ENCODE peak calls at places on chromosome X, in eight cellular contexts. V is Panc1, Y is dorsolateral prefrontal cortex, D is MM.1S, W is uterus, Z is A549, M is HCT116, R is mammary epithelial cell. U is an unnamed sample.

GRCh38 chrX:139738581-139738980 is 30.6 kb upstream of the MCF2 start:
- DNase-seq in V (no peak), Y (no peak), D (peak; percentile 53), W (no peak), Z (no peak), M (no peak), R (peak; percentile 72), U (no peak)

GRCh38 chrX:71143508-71143907 is 1.1 kb upstream of the NLGN3 start:
- DNase-seq in V (no peak), Y (no peak), D (no peak), W (peak; percentile 54), Z (no peak), M (no peak), R (no peak), U (no peak)

GRCh38 chrX:14080031-14080430 is 50.3 kb upstream of the GEMIN8 start:
- DNase-seq in V (no peak), Y (no peak), D (no peak), W (no peak), Z (no peak), M (no peak), R (peak; percentile 12), U (no peak)

GRCh38 chrX:118726887-118727685 is at the start of gene IL13RA1:
- DNase-seq in V (peak; percentile 74), Y (peak; percentile 43), D (peak; percentile 55), W (peak; percentile 80), Z (peak; percentile 74), M (peak; percentile 60), R (peak; percentile 84), U (peak; percentile 78)

GRCh38 chrX:6262959-6263358 is 34.3 kb upstream of the NLGN4X start:
- DNase-seq in V (no peak), Y (no peak), D (no peak), W (no peak), Z (no peak), M (no peak), R (no peak), U (no peak)

GRCh38 chrX:40021647-40022046 is 76.1 kb downstream of the BCOR start:
- DNase-seq in V (no peak), Y (no peak), D (no peak), W (no peak), Z (no peak), M (no peak), R (no peak), U (no peak)

GRCh38 chrX:84118315-84118714 is 69.7 kb downstream of the RPS6KA6 start:
- DNase-seq in V (no peak), Y (no peak), D (no peak), W (no peak), Z (no peak), M (no peak), R (no peak), U (peak; percentile 0)

GRCh38 chrX:150546711-150547153 is 21.7 kb upstream of the MTM1 start:
- DNase-seq in V (no peak), Y (no peak), D (no peak), W (no peak), Z (no peak), M (no peak), R (no peak), U (no peak)

GRCh38 chrX:29397506-29397905 is 810.3 kb downstream of the IL1RAPL1 start:
- DNase-seq in V (no peak), Y (no peak), D (no peak), W (no peak), Z (no peak), M (no peak), R (no peak), U (no peak)

GRCh38 chrX:44962944-44963343 is 90.0 kb downstream of the KDM6A start:
- DNase-seq in V (no peak), Y (no peak), D (no peak), W (no peak), Z (no peak), M (no peak), R (no peak), U (no peak)

GRCh38 chrX:13110427-13111324 is 66.3 kb upstream of the FAM9C start:
- DNase-seq in V (no peak), Y (no peak), D (no peak), W (peak; percentile 74), Z (peak; percentile 62), M (peak; percentile 33), R (peak; percentile 97), U (peak; percentile 44)

GRCh38 chrX:120120223-120120622 is 4.5 kb upstream of the RHOXF1 start:
- DNase-seq in V (no peak), Y (no peak), D (no peak), W (no peak), Z (no peak), M (no peak), R (no peak), U (no peak)

GRCh38 chrX:11382935-11383334 is 89.7 kb downstream of the AMELX start:
- DNase-seq in V (no peak), Y (no peak), D (no peak), W (no peak), Z (no peak), M (no peak), R (no peak), U (no peak)

GRCh38 chrX:11380187-11380586 is 87.0 kb downstream of the AMELX start:
- DNase-seq in V (no peak), Y (no peak), D (no peak), W (no peak), Z (no peak), M (no peak), R (no peak), U (no peak)

GRCh38 chrX:11381464-11381863 is 88.3 kb downstream of the AMELX start:
- DNase-seq in V (peak; percentile 10), Y (no peak), D (peak; percentile 40), W (no peak), Z (peak; percentile 5), M (peak; percentile 24), R (peak; percentile 38), U (peak; percentile 17)

GRCh38 chrX:11386812-11387211 is 93.6 kb downstream of the AMELX start:
- DNase-seq in V (no peak), Y (no peak), D (no peak), W (no peak), Z (no peak), M (no peak), R (no peak), U (no peak)

GRCh38 chrX:11386001-11386523 is 92.8 kb downstream of the AMELX start:
- DNase-seq in V (no peak), Y (no peak), D (no peak), W (peak; percentile 39), Z (no peak), M (no peak), R (no peak), U (peak; percentile 1)
- H3K27ac ChIP-seq in V (no peak overlapping the region), Y (no peak overlapping the region), D (no peak overlapping the region), W (peak overlapping the region; percentile 68), Z (no peak overlapping the region), M (no peak overlapping the region), R (no peak overlapping the region), U (peak overlapping the region; percentile 59)

GRCh38 chrX:104370089-104370488 is 115.4 kb upstream of the ESX1 start:
- DNase-seq in V (no peak), Y (no peak), D (no peak), W (no peak), Z (peak; percentile 5), M (peak; percentile 26), R (peak; percentile 63), U (peak; percentile 36)
- TF ChIP-seq CTCF in V (peak; percentile 21), Y (no peak), D (no peak), W (no peak), Z (no peak), M (peak; percentile 38), R (peak; percentile 37), U (no peak)

GRCh38 chrX:10618911-10619310 is 1.5 kb downstream of the MID1 start:
- DNase-seq in V (no peak), Y (no peak), D (no peak), W (no peak), Z (no peak), M (no peak), R (no peak), U (no peak)
- H3K27ac ChIP-seq in V (peak overlapping the region; percentile 84), Y (no peak overlapping the region), D (no peak overlapping the region), W (peak overlapping the region; percentile 80), Z (peak overlapping the region; percentile 95), M (peak overlapping the region; percentile 85), R (peak overlapping the region; percentile 76), U (peak overlapping the region; percentile 70)

GRCh38 chrX:127459784-127460183 is 592.4 kb downstream of the ACTRT1 start:
- DNase-seq in V (no peak), Y (no peak), D (no peak), W (no peak), Z (no peak), M (no peak), R (no peak), U (peak; percentile 0)
- TF ChIP-seq CTCF in V (peak; percentile 19), Y (no peak), D (no peak), W (no peak), Z (no peak), M (no peak), R (no peak), U (no peak)

DNA sequence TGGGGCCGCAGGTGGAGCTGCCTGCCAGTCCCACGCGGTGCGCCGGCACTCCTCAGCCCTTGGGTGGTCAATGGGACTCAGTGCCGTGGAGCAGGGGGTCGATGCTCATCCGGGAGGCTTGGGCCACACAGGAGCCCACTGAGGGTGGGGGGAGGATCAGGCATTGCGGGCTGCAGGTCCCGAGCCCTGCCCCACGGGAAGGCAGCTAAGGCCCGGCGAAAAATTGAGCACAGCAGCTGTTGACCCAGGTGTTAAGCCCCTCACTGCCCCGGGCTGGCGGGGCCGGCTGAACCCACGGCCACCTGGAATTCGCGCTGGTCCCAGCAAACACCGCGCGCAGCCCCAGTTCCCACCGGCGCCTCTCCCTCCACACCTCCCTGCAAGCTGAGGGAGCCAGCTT is 26.1 kb downstream of the VCX2 start:
- DNase-seq in V (no peak), Y (no peak), D (no peak), W (no peak), Z (no peak), M (no peak), R (no peak), U (no peak)
- H3K27ac ChIP-seq in V (no peak overlapping the region), Y (no peak overlapping the region), D (no peak overlapping the region), W (no peak overlapping the region), Z (no peak overlapping the region), M (no peak overlapping the region), R (no peak overlapping the region), U (no peak overlapping the region)

GRCh38 chrX:111823068-111823467 is 52.9 kb upstream of the TRPC5OS start:
- DNase-seq in V (peak; percentile 1), Y (no peak), D (no peak), W (no peak), Z (peak; percentile 9), M (no peak), R (no peak), U (no peak)
- TF ChIP-seq CTCF in V (peak; percentile 56), Y (peak; percentile 29), D (peak; percentile 21), W (no peak), Z (no peak), M (peak; percentile 53), R (peak; percentile 22), U (no peak)

DNA sequence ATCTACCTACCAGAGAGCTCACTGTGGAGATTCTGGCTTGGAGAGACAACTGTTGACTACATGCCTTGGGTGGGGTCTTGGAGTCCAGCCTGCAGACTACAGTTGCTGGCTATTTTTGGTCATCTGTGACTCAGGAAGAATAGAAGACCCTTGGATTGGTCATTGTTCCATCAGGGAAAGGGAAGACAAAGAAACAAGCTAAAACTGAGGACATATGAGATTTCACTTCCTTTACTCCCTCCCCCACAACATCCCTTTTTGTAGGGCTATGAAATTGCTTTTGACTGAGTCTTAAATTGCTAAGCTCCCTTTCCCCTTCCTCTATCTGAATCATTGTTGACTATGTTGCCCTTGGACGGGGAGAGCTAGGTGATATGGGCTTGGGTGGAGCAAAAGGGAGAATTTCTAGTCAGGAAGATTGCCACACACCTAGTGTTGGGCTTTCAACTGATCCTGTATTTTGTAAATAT is 11.7 kb downstream of the MSN start:
- DNase-seq in V (peak; percentile 63), Y (no peak), D (no peak), W (no peak), Z (no peak), M (no peak), R (peak; percentile 77), U (peak; percentile 55)
- H3K27ac ChIP-seq in V (no peak overlapping the region), Y (no peak overlapping the region), D (no peak overlapping the region), W (peak overlapping the region; percentile 98), Z (peak overlapping the region; percentile 86), M (no peak overlapping the region), R (peak overlapping the region; percentile 75), U (peak overlapping the region; percentile 28)